ENCODE peak calls at places on chromosome 18, in ten cellular contexts. X is thyroid gland, J is lung, M is GM23338, A is breast epithelium, B is endothelial cell of umbilical vein, O is aorta, W is heart left ventricle, H is fibroblast of lung, Z is H7. P is an unnamed sample. For H3K27me3, the result is how much of the 10 kb centered on the place peaks cover.

GRCh38 chr18:47317824-47318508 is 66.5 kb upstream of the SKOR2 start:
- DNase-seq in J (no peak), H (no peak), O (no peak), A (no peak), W (no peak), M (no peak), Z (no peak), B (no peak), X (no peak), P (no peak)

GRCh38 chr18:76459687-76460350 is 35.2 kb downstream of the ZNF516 start:
- DNase-seq in O (peak), H (peak), Z (no peak), X (peak), B (peak), W (no peak), A (no peak), M (no peak), J (peak), P (peak)

GRCh38 chr18:51196116-51196810 is 1.2 kb downstream of the MEX3C start:
- DNase-seq in M (no peak), A (no peak), J (peak), Z (no peak), W (peak), X (peak), O (peak), B (no peak), H (peak), P (peak)

GRCh38 chr18:59546164-59546563 is 151.1 kb downstream of the CCBE1 start:
- DNase-seq in O (no peak), B (no peak), M (no peak), Z (no peak), H (peak), X (no peak), W (no peak), J (no peak), A (no peak), P (no peak)

GRCh38 chr18:38422216-38422615 is 856.6 kb upstream of the CELF4 start:
- DNase-seq in M (no peak), A (no peak), B (no peak), W (no peak), H (no peak), X (no peak), J (no peak), Z (no peak), O (no peak), P (no peak)

GRCh38 chr18:49778826-49779465 is 34.4 kb downstream of the ACAA2 start:
- DNase-seq in W (no peak), O (no peak), B (no peak), J (no peak), X (peak), Z (no peak), H (peak), A (no peak), M (no peak), P (no peak)

GRCh38 chr18:55319517-55319905 is 268.5 kb downstream of the TCF4 start:
- DNase-seq in X (no peak), J (no peak), Z (no peak), M (no peak), W (no peak), A (no peak), H (peak), O (no peak), B (peak), P (no peak)

GRCh38 chr18:63677490-63678225 is 16.0 kb upstream of the SERPINB3 start:
- DNase-seq in J (no peak), O (no peak), H (no peak), W (no peak), A (no peak), B (no peak), Z (no peak), M (no peak), X (no peak), P (no peak)

GRCh38 chr18:48486762-48487161 is 52.1 kb upstream of the CTIF start:
- DNase-seq in Z (no peak), W (no peak), O (no peak), J (no peak), A (no peak), H (peak), B (peak), X (no peak), M (no peak), P (no peak)

GRCh38 chr18:58287626-58288289 is 243.7 kb downstream of the NEDD4L start:
- DNase-seq in W (no peak), J (no peak), H (peak), O (no peak), B (no peak), X (peak), M (no peak), Z (no peak), A (no peak), P (no peak)

GRCh38 chr18:9417081-9417841 is 58.1 kb upstream of the RALBP1 start:
- DNase-seq in J (no peak), X (peak), W (peak), H (peak), A (no peak), B (peak), Z (peak), M (peak), O (peak), P (peak)

GRCh38 chr18:12121175-12122095 is 27.8 kb downstream of the ANKRD62 start:
- DNase-seq in H (no peak), Z (peak), A (no peak), B (peak), O (no peak), J (no peak), X (no peak), M (peak), W (no peak), P (no peak)

GRCh38 chr18:55024568-55024967 is 65.3 kb upstream of the CCDC68 start:
- DNase-seq in B (no peak), Z (no peak), J (no peak), M (no peak), W (no peak), A (no peak), O (no peak), H (no peak), X (no peak), P (no peak)

GRCh38 chr18:12043811-12044210 is 49.8 kb upstream of the ANKRD62 start:
- DNase-seq in O (no peak), A (no peak), W (no peak), J (no peak), X (no peak), Z (no peak), M (no peak), H (no peak), B (no peak), P (no peak)

GRCh38 chr18:28267878-28268625 is 91.1 kb upstream of the CDH2 start:
- DNase-seq in A (no peak), B (peak), O (no peak), Z (no peak), J (no peak), X (no peak), H (peak), W (no peak), M (no peak), P (no peak)

GRCh38 chr18:42187611-42188378 is 232.8 kb downstream of the PIK3C3 start:
- DNase-seq in O (no peak), J (no peak), H (peak), W (no peak), X (no peak), B (no peak), A (no peak), M (no peak), Z (no peak), P (no peak)

GRCh38 chr18:48968412-48969215 is 17.8 kb upstream of the SMAD7 start:
- DNase-seq in H (no peak), B (no peak), J (no peak), A (no peak), X (no peak), M (peak), O (no peak), Z (peak), W (no peak), P (no peak)

GRCh38 chr18:6960656-6961055 is 156.9 kb downstream of the LAMA1 start:
- DNase-seq in A (no peak), X (no peak), H (peak), W (no peak), B (no peak), Z (no peak), O (no peak), M (no peak), J (no peak), P (no peak)

GRCh38 chr18:48927286-48928080 is 23.3 kb downstream of the SMAD7 start:
- DNase-seq in H (no peak), A (no peak), O (no peak), W (no peak), X (no peak), M (no peak), Z (no peak), B (no peak), J (no peak), P (peak)

GRCh38 chr18:63162271-63163014 is 157.1 kb downstream of the BCL2 start:
- DNase-seq in A (no peak), B (no peak), W (no peak), J (no peak), H (peak), O (no peak), X (no peak), Z (no peak), M (no peak), P (no peak)

GRCh38 chr18:42745931-42746330 is 369.6 kb downstream of the RIT2 start:
- DNase-seq in X (no peak), O (no peak), Z (no peak), A (no peak), M (no peak), B (no peak), H (no peak), J (no peak), W (no peak), P (no peak)

GRCh38 chr18:79396431-79397287 is 929 bp downstream of the NFATC1 start:
- DNase-seq in W (peak), X (peak), A (no peak), O (peak), B (peak), M (no peak), H (peak), J (peak), Z (peak), P (peak)

GRCh38 chr18:79394438-79395307 is 1.1 kb upstream of the NFATC1 start:
- DNase-seq in J (no peak), H (peak), Z (no peak), O (peak), B (peak), M (no peak), W (peak), X (no peak), A (no peak), P (peak)

GRCh38 chr18:79395308-79395640 is 456 bp upstream of the NFATC1 start:
- DNase-seq in X (no peak), H (no peak), O (no peak), A (no peak), B (no peak), Z (peak), M (no peak), J (no peak), W (no peak), P (no peak)

GRCh38 chr18:79397288-79397829 is 1.6 kb downstream of the NFATC1 start:
- DNase-seq in B (peak), J (no peak), W (no peak), O (peak), A (no peak), M (no peak), H (no peak), Z (no peak), X (no peak), P (peak)

DNA sequence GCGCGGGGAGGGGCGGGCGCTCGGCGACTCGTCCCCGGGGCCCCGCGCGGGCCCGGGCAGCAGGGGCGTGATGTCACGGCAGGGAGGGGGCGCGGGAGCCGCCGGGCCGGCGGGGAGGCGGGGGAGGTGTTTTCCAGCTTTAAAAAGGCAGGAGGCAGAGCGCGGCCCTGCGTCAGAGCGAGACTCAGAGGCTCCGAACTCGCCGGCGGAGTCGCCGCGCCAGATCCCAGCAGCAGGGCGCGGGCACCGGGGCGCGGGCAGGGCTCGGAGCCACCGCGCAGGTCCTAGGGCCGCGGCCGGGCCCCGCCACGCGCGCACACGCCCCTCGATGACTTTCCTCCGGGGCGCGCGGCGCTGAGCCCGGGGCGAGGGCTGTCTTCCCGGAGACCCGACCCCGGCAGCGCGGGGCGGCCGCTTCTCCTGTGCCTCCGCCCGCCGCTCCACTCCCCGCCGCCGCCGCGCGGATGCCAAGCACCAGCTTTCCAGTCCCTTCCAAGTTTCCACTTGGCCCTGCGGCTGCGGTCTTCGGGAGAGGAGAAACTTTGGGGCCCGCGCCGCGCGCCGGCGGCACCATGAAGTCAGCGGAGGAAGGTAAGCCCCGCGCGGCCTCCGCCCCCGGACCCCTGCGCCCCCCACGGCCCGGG is at the start of gene NFATC1:
- DNase-seq in H (peak), A (peak), X (peak), W (peak), M (peak), O (peak), Z (peak), B (peak), J (peak), P (peak)
- H3K27me3 ChIP-seq in H (under half), A (under half), X (under half), W (under half), M (half or more), O (under half), Z (half or more), B (under half), J (under half), P (under half)

GRCh38 chr18:27073404-27073830 is 111.7 kb downstream of the CHST9 start:
- DNase-seq in M (no peak), O (no peak), B (no peak), W (no peak), X (no peak), H (no peak), J (no peak), A (no peak), Z (no peak), P (no peak)
- H3K4me3 ChIP-seq in M (no peak), O (no peak), B (no peak), W (no peak), X (no peak), H (no peak), J (no peak), A (no peak), Z (no peak), P (no peak)

GRCh38 chr18:79548986-79549637 is 130.5 kb upstream of the CTDP1 start:
- DNase-seq in Z (no peak), B (no peak), M (no peak), X (no peak), A (peak), H (no peak), O (peak), W (no peak), J (no peak), P (peak)
- H3K27me3 ChIP-seq in Z (under half), B (under half), M (under half), X (under half), A (under half), H (under half), O (under half), W (under half), J (under half), P (under half)

GRCh38 chr18:45666520-45666919 is 51.2 kb downstream of the SLC14A2 start:
- DNase-seq in Z (no peak), H (no peak), W (no peak), B (no peak), A (no peak), M (no peak), J (no peak), X (no peak), O (no peak), P (no peak)
- H3K4me3 ChIP-seq in Z (no peak), H (no peak), W (no peak), B (no peak), A (no peak), M (no peak), J (no peak), X (no peak), O (no peak), P (no peak)

DNA sequence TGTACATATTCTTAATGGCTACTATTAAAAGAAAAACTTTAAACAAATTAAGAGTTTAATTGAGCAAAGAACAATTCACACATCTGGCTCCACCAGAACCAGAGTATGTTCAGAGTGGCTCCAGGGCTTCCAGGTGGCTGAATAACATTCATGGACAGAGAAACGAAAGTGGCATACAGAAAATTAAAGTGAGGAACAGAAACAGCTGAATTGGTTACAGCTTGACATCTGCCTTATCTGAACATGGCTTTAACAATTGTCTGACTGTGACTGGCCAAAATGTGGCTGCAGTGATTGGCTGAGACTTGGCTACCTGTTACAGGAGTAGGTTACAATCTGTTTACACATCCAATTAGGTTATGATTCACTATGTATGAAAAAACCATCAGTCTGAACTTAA is 38.7 kb downstream of the ZNF519 start:
- DNase-seq in W (no peak), H (no peak), A (no peak), Z (no peak), M (no peak), X (no peak), J (no peak), B (no peak), O (no peak), P (no peak)
- H3K27me3 ChIP-seq in W (under half), H (under half), A (under half), Z (under half), M (under half), X (under half), J (under half), B (under half), O (under half), P (under half)

DNA sequence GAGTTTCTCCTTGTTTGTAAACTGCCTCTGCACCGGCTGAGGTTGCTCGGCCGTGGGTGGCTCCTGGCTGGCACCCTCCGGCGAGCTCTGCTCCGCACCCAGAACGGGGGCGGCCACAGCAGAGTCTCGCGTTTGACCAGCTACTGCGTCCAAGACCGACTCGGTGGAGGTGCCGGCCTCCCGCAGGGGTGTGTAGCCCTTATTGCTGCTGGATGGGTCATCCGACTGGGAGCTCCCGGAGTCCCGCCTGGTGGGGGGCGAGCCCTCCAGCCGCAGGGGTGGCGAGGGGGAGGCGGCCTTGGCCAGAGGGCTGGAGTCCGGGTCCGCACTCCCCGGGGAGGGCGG is 5.1 kb downstream of the TMEM200C start:
- DNase-seq in A (no peak), Z (no peak), X (peak), W (no peak), O (peak), M (peak), J (no peak), B (no peak), H (peak), P (no peak)
- H3K4me3 ChIP-seq in A (peak), Z (peak), X (peak), W (peak), O (no peak), M (peak), J (no peak), B (no peak), H (no peak), P (peak)

DNA sequence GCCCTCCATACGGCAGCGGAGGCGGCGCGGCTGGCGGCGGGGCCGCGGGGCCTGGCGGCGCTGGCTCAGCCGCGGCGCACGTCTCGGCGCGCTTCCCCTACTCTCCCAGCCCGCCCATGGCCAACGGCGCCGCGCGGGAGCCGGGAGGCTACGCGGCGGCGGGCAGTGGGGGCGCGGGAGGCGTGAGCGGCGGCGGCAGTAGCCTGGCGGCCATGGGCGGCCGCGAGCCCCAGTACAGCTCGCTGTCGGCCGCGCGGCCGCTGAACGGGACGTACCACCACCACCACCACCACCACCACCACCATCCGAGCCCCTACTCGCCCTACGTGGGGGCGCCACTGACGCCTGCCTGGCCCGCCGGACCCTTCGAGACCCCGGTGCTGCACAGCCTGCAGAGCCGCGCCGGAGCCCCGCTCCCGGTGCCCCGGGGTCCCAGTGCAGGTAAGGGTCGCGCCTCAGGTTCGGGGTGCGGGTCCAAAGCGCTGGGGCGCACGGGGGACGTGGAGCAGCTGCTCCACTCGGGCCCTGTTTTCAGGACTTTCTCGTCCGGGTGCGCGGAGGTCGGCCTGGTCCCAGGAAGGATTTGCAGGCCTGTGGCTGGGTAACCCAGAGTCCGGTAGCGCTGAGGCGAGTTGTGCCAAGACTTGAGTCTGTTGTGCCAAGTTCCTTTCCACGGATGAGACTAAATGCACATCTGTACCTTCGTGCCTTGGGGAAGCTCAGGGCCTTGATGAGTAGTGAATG is 2.6 kb downstream of the GATA6 start:
- DNase-seq in J (no peak), A (no peak), M (no peak), O (no peak), B (no peak), H (no peak), W (no peak), X (no peak), Z (peak), P (peak)
- H3K27me3 ChIP-seq in J (under half), A (under half), M (half or more), O (under half), B (under half), H (under half), W (under half), X (under half), Z (half or more), P (under half)

GRCh38 chr18:61201516-61201915 is 131.7 kb upstream of the CDH20 start:
- DNase-seq in H (peak), J (no peak), A (no peak), O (no peak), Z (no peak), M (no peak), B (no peak), X (no peak), W (no peak), P (no peak)
- H3K4me3 ChIP-seq in H (no peak), J (no peak), A (no peak), O (no peak), Z (no peak), M (no peak), B (no peak), X (no peak), W (no peak), P (no peak)

P was measured in right cardiac atrium.